ENCODE peak calls at places on chromosomes 16 and 17, in six cellular contexts. I, S, V, M, K and P are unnamed samples.

GRCh38 chr17:67245694-67246397 is 850 bp upstream of the HELZ start:
- DNase-seq in I (no peak), S (no peak), V (peak; percentile 74), M (peak; percentile 62), K (no peak), P (no peak)

GRCh38 chr17:59848385-59848668 is 44.4 kb downstream of the TUBD1 start:
- DNase-seq in I (no peak), S (no peak), V (no peak), M (no peak), K (no peak), P (no peak)

GRCh38 chr16:17343028-17343427 is 127.7 kb downstream of the XYLT1 start:
- DNase-seq in I (no peak), S (no peak), V (no peak), M (peak; percentile 54), K (no peak), P (no peak)

GRCh38 chr17:16353702-16354174 is 469 bp upstream of the CENPV start:
- DNase-seq in I (no peak), S (no peak), V (no peak), M (no peak), K (no peak), P (no peak)

GRCh38 chr17:8829036-8829941 is 30.1 kb upstream of the MFSD6L start:
- DNase-seq in I (no peak), S (no peak), V (no peak), M (no peak), K (no peak), P (no peak)

GRCh38 chr16:47644166-47644565 is 183.0 kb downstream of the PHKB start:
- DNase-seq in I (no peak), S (peak; percentile 89), V (no peak), M (no peak), K (no peak), P (peak; percentile 8)

GRCh38 chr16:57273826-57274225 is 10.6 kb downstream of the PLLP start:
- DNase-seq in I (no peak), S (no peak), V (no peak), M (no peak), K (no peak), P (no peak)

GRCh38 chr16:50297301-50298074 is 31.1 kb downstream of the ADCY7 start:
- DNase-seq in I (no peak), S (no peak), V (peak; percentile 51), M (peak; percentile 5), K (no peak), P (no peak)

GRCh38 chr17:14205992-14206461 is 30.6 kb downstream of the CDRT15 start:
- DNase-seq in I (peak; percentile 86), S (no peak), V (peak; percentile 85), M (peak; percentile 78), K (no peak), P (no peak)

GRCh38 chr16:8866118-8866883 is 2.5 kb downstream of the CARHSP1 start:
- DNase-seq in I (no peak), S (no peak), V (no peak), M (peak; percentile 54), K (no peak), P (no peak)

GRCh38 chr16:1258906-1259759 is 3.3 kb downstream of the TPSD1 start:
- DNase-seq in I (no peak), S (no peak), V (no peak), M (no peak), K (no peak), P (no peak)

GRCh38 chr17:40900819-40901356 is 15.8 kb upstream of the KRT20 start:
- DNase-seq in I (no peak), S (no peak), V (no peak), M (no peak), K (no peak), P (no peak)

GRCh38 chr16:17602678-17603077 is 131.9 kb upstream of the XYLT1 start:
- DNase-seq in I (no peak), S (no peak), V (no peak), M (no peak), K (no peak), P (no peak)

GRCh38 chr17:41439375-41439774 is 1.4 kb downstream of the KRT38 start:
- DNase-seq in I (no peak), S (peak; percentile 44), V (no peak), M (no peak), K (no peak), P (no peak)

GRCh38 chr16:75074920-75075687 is 41.5 kb downstream of the LDHD start:
- DNase-seq in I (no peak), S (no peak), V (peak; percentile 72), M (peak; percentile 74), K (no peak), P (no peak)

GRCh38 chr16:305916-306315 is 23.0 kb downstream of the PDIA2 start:
- DNase-seq in I (no peak), S (no peak), V (no peak), M (no peak), K (no peak), P (no peak)

GRCh38 chr16:35651841-35652240 is 2192.4 kb downstream of the TP53TG3F start:
- DNase-seq in I (no peak), S (no peak), V (no peak), M (no peak), K (no peak), P (no peak)

GRCh38 chr16:49183911-49184310 is 97.7 kb downstream of the CBLN1 start:
- DNase-seq in I (peak; percentile 31), S (no peak), V (no peak), M (peak; percentile 73), K (peak; percentile 5), P (peak; percentile 23)

DNA sequence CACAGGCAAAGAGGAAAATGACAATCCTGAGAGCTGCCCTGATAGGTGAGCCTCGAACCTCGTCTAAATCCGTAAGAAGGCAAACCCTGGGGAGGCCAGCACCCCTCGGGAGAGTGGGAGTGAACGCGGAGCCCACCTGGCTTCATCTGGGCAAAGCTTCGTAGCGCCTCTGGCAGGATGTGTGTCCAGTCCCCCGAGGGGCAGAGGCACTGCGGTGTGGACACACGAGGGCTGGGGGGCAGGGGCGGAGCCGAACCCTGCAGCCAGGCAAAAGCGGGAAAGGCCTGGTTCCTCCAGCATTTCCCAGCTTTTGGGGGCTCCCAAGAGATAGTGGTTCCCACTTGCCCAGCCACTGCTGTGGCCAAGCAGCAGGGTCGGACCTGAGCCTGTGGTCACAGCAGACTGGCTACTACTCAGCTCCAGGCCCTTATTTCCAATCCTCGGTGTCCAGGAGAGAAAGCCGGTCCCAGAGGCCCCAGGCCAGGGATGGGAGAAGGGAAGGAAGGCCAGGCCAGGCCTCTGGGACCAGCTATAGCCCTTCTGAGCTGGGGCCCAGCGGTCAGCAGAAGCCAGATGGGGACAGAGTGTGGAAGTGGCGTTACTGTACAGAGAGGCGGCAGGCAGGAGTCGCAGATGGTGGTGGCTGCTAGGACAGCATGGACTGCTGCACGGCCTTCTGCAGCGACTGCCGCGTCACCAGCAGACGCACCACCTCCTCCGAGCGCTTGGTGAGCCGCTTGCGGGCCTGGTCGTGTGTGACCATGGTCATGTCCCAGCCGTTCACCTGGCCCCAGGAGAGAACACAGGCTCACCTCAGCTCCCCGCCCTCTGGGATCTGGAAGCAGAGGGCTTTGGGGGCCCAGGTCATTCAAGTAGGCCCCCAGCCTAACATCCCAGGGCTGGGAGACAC is 5.0 kb downstream of the TAX1BP3 start:
- DNase-seq in I (no peak), S (no peak), V (no peak), M (no peak), K (no peak), P (no peak)
- TF ChIP-seq POLR2A in I (no peak), S (no peak), V (no peak), M (no peak), K (no peak), P (no peak)

DNA sequence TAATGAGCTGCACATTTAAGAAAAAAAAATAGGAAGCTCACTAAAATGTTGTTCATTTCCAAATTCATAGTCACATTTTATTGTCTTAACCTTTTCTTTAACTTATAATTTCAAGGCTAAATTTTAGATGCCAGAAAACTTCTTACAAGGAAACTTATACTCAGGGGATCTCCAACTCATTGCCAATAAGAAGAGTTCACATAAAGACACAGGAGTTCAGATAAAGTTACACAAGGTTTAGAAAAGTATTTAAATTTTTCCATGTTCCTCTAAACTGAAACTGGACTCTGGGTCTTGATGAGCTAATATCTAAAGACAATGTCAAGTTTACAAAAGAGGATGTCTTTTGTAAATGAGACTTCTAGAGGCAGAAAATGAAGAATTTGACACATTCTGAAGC is 190.7 kb upstream of the KCNJ16 start:
- DNase-seq in I (no peak), S (no peak), V (no peak), M (no peak), K (no peak), P (no peak)
- TF ChIP-seq POLR2A in I (no peak), S (no peak), V (no peak), M (no peak), K (no peak), P (no peak)

GRCh38 chr16:84617068-84617630 is 729 bp downstream of the COTL1 start:
- DNase-seq in I (no peak), S (no peak), V (peak; percentile 72), M (peak; percentile 59), K (no peak), P (no peak)

GRCh38 chr16:84618428-84619102 is 687 bp upstream of the COTL1 start:
- DNase-seq in I (peak; percentile 99), S (peak; percentile 98), V (peak; percentile 63), M (no peak), K (peak; percentile 90), P (peak; percentile 71)

GRCh38 chr16:84616515-84616914 is 1.4 kb downstream of the COTL1 start:
- DNase-seq in I (no peak), S (no peak), V (no peak), M (peak; percentile 56), K (no peak), P (no peak)

GRCh38 chr16:84619103-84619460 is 1.2 kb upstream of the COTL1 start:
- DNase-seq in I (no peak), S (no peak), V (no peak), M (no peak), K (no peak), P (no peak)

DNA sequence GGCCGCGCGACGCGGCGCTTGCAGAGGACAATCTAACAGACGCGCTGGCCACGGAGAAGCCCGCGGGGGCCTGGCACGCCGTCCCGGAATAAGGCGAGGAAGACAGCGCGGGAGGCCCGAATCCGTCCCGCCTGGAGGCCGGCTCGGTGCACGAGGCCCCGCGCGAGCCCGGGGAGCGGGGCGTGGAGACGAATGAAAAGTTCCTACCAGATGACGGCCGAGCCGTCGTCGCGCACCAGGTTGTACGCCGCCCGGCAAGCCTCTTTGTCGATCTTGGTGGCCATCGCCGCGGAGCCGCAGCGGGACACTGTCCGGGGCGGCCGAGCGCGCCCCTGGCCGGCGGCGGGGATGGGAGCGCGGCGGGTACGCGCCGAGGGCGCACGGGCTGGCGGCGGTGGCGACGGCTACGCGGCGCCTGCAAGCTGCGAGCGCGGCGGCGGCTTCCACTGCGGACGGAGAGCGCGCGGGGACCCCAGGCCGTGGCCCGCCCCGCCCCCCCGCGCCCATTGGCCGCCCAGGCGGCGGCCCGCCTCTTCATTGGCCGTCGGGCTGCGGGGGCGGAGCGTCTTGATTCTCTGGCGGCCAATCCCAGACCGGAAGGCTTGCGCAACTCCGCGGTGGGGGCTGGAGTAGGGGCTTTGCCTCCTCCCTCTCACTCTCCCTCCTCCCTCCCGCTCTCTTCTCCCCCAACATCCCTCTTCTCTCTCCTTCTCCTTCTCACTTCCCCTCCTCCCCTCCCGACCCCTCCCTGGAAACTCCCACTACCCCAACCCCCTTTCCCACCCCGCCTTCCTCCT is at the start of gene COTL1:
- DNase-seq in I (peak; percentile 96), S (peak; percentile 99), V (peak; percentile 99), M (peak; percentile 97), K (peak; percentile 88), P (peak; percentile 87)
- TF ChIP-seq POLR2A in I (peak; percentile 85), S (peak; percentile 97), V (no peak), M (no peak), K (peak; percentile 99), P (peak; percentile 99)

DNA sequence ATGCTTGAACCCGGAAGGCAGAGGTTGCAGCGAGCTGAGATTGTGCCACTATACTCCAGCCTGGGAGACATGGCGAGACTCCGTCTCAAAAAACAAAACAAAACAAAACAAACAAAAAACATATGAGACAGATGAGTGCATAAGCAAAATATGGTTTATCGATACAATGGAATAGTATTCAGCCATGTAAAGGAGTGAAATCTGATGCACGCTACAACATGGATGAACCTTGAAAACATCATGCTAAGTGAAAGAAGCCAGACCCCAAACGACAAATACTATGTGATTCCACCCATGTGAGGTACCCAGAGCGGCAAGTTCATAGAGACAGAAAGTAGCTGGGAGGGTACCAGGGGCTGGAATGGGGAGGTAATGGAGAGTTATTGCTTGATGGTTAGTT is 6.8 kb downstream of the PLCD3 start:
- DNase-seq in I (no peak), S (no peak), V (no peak), M (no peak), K (no peak), P (no peak)
- TF ChIP-seq POLR2A in I (no peak), S (no peak), V (no peak), M (no peak), K (no peak), P (no peak)